ENCODE peak calls at places on chromosome 17, in ten cellular contexts. S is tibial artery, Z is uterus, R is body of pancreas, X is left ventricle myocardium inferior, F is gastrocnemius medialis, L is H1, D is cardiac muscle cell, U is ovary, M is K562. P is an unnamed sample. For H3K4me1, the result is how much of the 10 kb centered on the place peaks cover.

GRCh38 chr17:74831442-74832146 is 28.1 kb downstream of the GRIN2C start:
- DNase-seq in F (no peak), U (no peak), M (no peak), X (no peak), Z (no peak), R (no peak), S (no peak), D (no peak), L (no peak), P (no peak)

GRCh38 chr17:19331134-19331533 is 31.4 kb downstream of the B9D1 start:
- DNase-seq in S (no peak), X (no peak), R (no peak), F (no peak), U (no peak), M (no peak), Z (no peak), D (peak), L (no peak), P (no peak)

GRCh38 chr17:32913593-32913992 is 14.4 kb upstream of the TMEM98 start:
- DNase-seq in Z (no peak), D (no peak), L (no peak), X (no peak), S (no peak), R (no peak), U (no peak), M (no peak), F (no peak), P (no peak)

GRCh38 chr17:12320286-12320685 is 299.6 kb downstream of the MAP2K4 start:
- DNase-seq in U (no peak), R (no peak), D (no peak), Z (peak), F (no peak), L (no peak), X (no peak), M (no peak), S (no peak), P (no peak)

GRCh38 chr17:75472119-75472518 is 15.7 kb downstream of the TMEM94 start:
- DNase-seq in M (no peak), F (no peak), S (no peak), Z (no peak), R (no peak), L (no peak), X (no peak), U (no peak), D (no peak), P (no peak)

GRCh38 chr17:9150407-9151090 is 129.2 kb downstream of the NTN1 start:
- DNase-seq in S (no peak), Z (peak), L (no peak), X (no peak), F (no peak), U (no peak), R (no peak), M (no peak), D (peak), P (peak)

GRCh38 chr17:17089206-17089550 is 46.9 kb downstream of the MPRIP start:
- DNase-seq in D (no peak), X (no peak), F (no peak), S (no peak), Z (no peak), R (no peak), M (no peak), L (no peak), U (no peak), P (no peak)

GRCh38 chr17:72318131-72318530 is 197.3 kb downstream of the SOX9 start:
- DNase-seq in S (no peak), F (no peak), M (no peak), R (no peak), Z (no peak), X (no peak), D (no peak), U (no peak), L (no peak), P (no peak)

GRCh38 chr17:32877164-32877764 is 340 bp upstream of the MYO1D start:
- DNase-seq in S (peak), U (peak), D (peak), M (peak), R (peak), X (peak), F (peak), Z (peak), L (peak), P (peak)

GRCh38 chr17:21296097-21297025 is 11.8 kb downstream of the MAP2K3 start:
- DNase-seq in S (no peak), X (peak), M (peak), U (no peak), L (no peak), R (peak), Z (no peak), F (no peak), D (no peak), P (no peak)

GRCh38 chr17:3754458-3755334 is 31.0 kb downstream of the HASPIN start:
- DNase-seq in U (peak), Z (no peak), F (no peak), L (peak), R (peak), M (peak), X (no peak), S (no peak), D (no peak), P (peak)

GRCh38 chr17:145671-146541 is 8.5 kb downstream of the SCGB1C2 start:
- DNase-seq in F (no peak), X (peak), U (peak), D (no peak), R (peak), S (no peak), L (peak), M (no peak), Z (peak), P (peak)

GRCh38 chr17:510223-510917 is 157.8 kb upstream of the RPH3AL start:
- DNase-seq in M (no peak), S (no peak), D (no peak), X (no peak), U (no peak), R (no peak), F (no peak), L (no peak), Z (no peak), P (no peak)

GRCh38 chr17:81397314-81398169 is 2.3 kb downstream of the BAHCC1 start:
- DNase-seq in S (no peak), X (no peak), U (no peak), Z (no peak), R (peak), L (peak), M (no peak), F (no peak), D (peak), P (peak)

GRCh38 chr17:75271233-75271954 is 363 bp upstream of the MIF4GD start:
- DNase-seq in X (peak), D (peak), U (peak), Z (peak), R (peak), S (peak), M (peak), F (peak), L (peak), P (peak)

GRCh38 chr17:3535253-3535995 is 22.2 kb downstream of the TRPV3 start:
- DNase-seq in X (peak), L (peak), D (peak), R (peak), M (peak), U (peak), F (peak), S (peak), Z (no peak), P (no peak)

GRCh38 chr17:55564077-55564476 is 52.8 kb upstream of the SMIM36 start:
- DNase-seq in L (no peak), S (no peak), Z (peak), U (peak), R (no peak), X (no peak), M (no peak), F (no peak), D (no peak), P (no peak)

GRCh38 chr17:9937164-9937835 is 32.2 kb upstream of the RCVRN start:
- DNase-seq in M (no peak), L (no peak), Z (peak), U (peak), D (peak), R (no peak), X (peak), S (peak), F (peak), P (no peak)

GRCh38 chr17:69344939-69345338 is 18.0 kb upstream of the ABCA5 start:
- DNase-seq in M (no peak), D (no peak), F (no peak), U (no peak), R (no peak), Z (no peak), S (no peak), L (no peak), X (no peak), P (no peak)

GRCh38 chr17:74759243-74759801 is 10.9 kb downstream of the NHERF1 start:
- DNase-seq in U (no peak), D (no peak), S (no peak), M (no peak), X (no peak), F (no peak), R (no peak), L (no peak), Z (no peak), P (peak)

GRCh38 chr17:307295-307691 is 45.3 kb downstream of the RPH3AL start:
- DNase-seq in S (no peak), Z (no peak), R (peak), M (no peak), F (no peak), X (no peak), L (no peak), U (no peak), D (no peak), P (no peak)

GRCh38 chr17:19453296-19453695 is 42.3 kb downstream of the RNF112 start:
- DNase-seq in S (no peak), R (no peak), U (no peak), L (peak), X (no peak), F (no peak), D (no peak), M (no peak), Z (no peak), P (no peak)

GRCh38 chr17:34589120-34589965 is 10.0 kb downstream of the TMEM132E start:
- DNase-seq in F (no peak), Z (no peak), M (no peak), D (no peak), L (no peak), S (no peak), U (no peak), R (no peak), X (no peak), P (no peak)

GRCh38 chr17:80964231-80964856 is 27.3 kb upstream of the CHMP6 start:
- DNase-seq in U (no peak), R (no peak), X (no peak), D (no peak), F (no peak), Z (no peak), L (no peak), S (no peak), M (no peak), P (no peak)

GRCh38 chr17:60102632-60103047 is 23.9 kb upstream of the HEATR6 start:
- DNase-seq in S (peak), D (peak), L (no peak), Z (no peak), F (no peak), M (no peak), R (no peak), X (no peak), U (no peak), P (peak)

GRCh38 chr17:67139784-67140665 is 95.7 kb downstream of the CACNG1 start:
- DNase-seq in U (no peak), F (no peak), S (no peak), R (peak), M (no peak), Z (no peak), L (no peak), X (no peak), D (peak), P (peak)

GRCh38 chr17:74754832-74755231 is 6.4 kb downstream of the NHERF1 start:
- DNase-seq in X (no peak), M (peak), L (no peak), F (no peak), U (no peak), D (no peak), R (no peak), Z (no peak), S (no peak), P (no peak)

GRCh38 chr17:9522074-9522473 is 53.5 kb downstream of the STX8 start:
- DNase-seq in Z (peak), F (no peak), L (no peak), S (no peak), D (peak), R (no peak), U (no peak), X (no peak), M (no peak), P (no peak)

GRCh38 chr17:50280801-50281441 is 6.7 kb downstream of the TMEM92 start:
- DNase-seq in S (no peak), L (no peak), X (no peak), M (no peak), R (no peak), D (no peak), Z (no peak), U (no peak), F (no peak), P (no peak)

GRCh38 chr17:44793885-44794698 is 35.3 kb downstream of the ADAM11 start:
- DNase-seq in U (no peak), R (no peak), M (no peak), Z (no peak), X (no peak), S (no peak), L (no peak), F (no peak), D (peak), P (no peak)
- H3K4me1 ChIP-seq in U (under half), R (under half), M (under half), Z (under half), X (half or more), S (under half), L (under half), F (under half), D (under half), P (under half)

DNA sequence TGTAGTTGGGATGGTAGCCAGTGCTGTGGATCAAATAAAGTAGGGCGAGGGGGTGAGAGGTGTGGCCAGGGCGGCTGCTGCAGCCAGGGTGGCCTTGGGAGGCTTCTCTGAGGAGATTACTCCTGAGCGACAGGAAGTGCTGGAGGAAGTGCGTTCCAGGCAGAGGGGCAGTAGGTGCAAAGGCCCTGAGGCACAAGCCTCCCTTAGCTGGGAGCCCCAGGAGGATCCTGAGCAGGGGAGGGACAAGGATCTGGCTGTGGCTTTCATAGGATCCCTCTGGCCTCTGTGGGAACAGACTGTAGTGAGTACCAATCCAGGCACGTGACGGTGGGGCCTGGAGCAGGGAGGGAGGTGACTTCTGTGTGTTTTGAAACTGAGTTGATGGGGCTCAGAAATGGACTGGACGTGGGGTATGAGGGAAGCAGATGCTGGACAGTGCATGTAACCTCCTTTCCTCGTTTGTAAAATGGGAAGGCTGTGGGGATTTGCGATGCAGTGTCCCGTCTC is 2.8 kb downstream of the LLGL1 start:
- DNase-seq in R (no peak), S (no peak), D (no peak), M (no peak), U (no peak), X (no peak), Z (no peak), F (no peak), L (no peak), P (no peak)
- H3K4me3 ChIP-seq in R (no peak), S (no peak), D (no peak), M (no peak), U (no peak), X (no peak), Z (no peak), F (no peak), L (no peak), P (no peak)

DNA sequence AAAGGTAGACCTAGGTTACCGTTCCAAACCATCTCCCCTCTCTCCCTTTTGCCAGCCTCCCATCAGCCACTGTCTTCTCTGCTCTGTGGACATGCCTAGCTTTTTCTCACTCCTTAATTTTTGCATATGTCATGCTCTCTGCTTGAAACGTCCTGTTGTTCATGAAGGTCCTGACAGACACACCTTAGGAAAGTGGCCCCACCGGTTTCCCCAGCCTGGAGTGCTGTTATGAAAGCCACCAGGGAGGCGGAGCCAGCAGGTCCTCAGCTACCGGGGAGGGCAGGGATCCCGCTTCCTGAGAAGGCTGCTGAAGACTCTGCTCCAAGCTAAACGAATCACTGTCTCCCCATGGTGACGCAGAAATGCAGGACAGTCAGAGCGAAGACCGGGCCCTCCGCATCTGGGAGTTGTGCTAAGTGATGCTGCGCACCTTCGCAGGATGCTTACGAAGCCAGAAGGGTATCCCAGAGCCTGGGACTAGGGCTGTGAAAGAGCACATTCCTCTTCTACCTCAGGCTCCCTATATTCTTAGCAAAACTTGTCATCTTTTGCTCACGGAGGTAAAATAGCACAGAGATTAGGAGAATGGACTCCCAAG is 2.3 kb upstream of the SLC16A11 start:
- DNase-seq in F (no peak), U (peak), R (peak), L (peak), M (no peak), S (no peak), D (no peak), Z (no peak), X (no peak), P (peak)
- TF ChIP-seq CTCF in F (no peak), U (no peak), R (peak), L (no peak), M (no peak), S (no peak), D (no peak), Z (no peak), X (no peak), P (no peak)

GRCh38 chr17:31511583-31511982 is 120.1 kb downstream of the RAB11FIP4 start:
- DNase-seq in R (no peak), X (no peak), D (no peak), F (no peak), U (no peak), S (no peak), L (no peak), M (no peak), Z (no peak), P (no peak)

GRCh38 chr17:31512796-31513195 is 121.3 kb downstream of the RAB11FIP4 start:
- DNase-seq in Z (no peak), R (no peak), D (no peak), M (no peak), U (no peak), S (no peak), F (no peak), L (no peak), X (no peak), P (no peak)

GRCh38 chr17:31512104-31512740 is 120.7 kb downstream of the RAB11FIP4 start:
- DNase-seq in X (no peak), F (no peak), S (no peak), R (no peak), U (no peak), Z (no peak), D (no peak), M (no peak), L (no peak), P (no peak)

GRCh38 chr17:31515226-31515759 is 123.8 kb downstream of the RAB11FIP4 start:
- DNase-seq in M (no peak), F (no peak), R (no peak), L (no peak), X (no peak), Z (no peak), S (no peak), U (no peak), D (no peak), P (no peak)

GRCh38 chr17:31513731-31514427 is 122.4 kb downstream of the RAB11FIP4 start:
- DNase-seq in S (no peak), F (no peak), Z (no peak), U (no peak), R (no peak), X (no peak), D (no peak), L (no peak), M (no peak), P (no peak)
- H3K4me1 ChIP-seq in S (under half), F (under half), Z (under half), U (under half), R (under half), X (under half), D (under half), L (under half), M (under half), P (under half)

GRCh38 chr17:57987582-57988300 is at the start of gene VEZF1:
- DNase-seq in D (peak), M (peak), U (peak), L (no peak), F (peak), X (peak), R (peak), Z (peak), S (peak), P (peak)

GRCh38 chr17:57985675-57985974 is 2.4 kb downstream of the VEZF1 start:
- DNase-seq in S (no peak), Z (no peak), U (no peak), R (no peak), F (no peak), M (no peak), D (no peak), L (no peak), X (no peak), P (no peak)

GRCh38 chr17:57984936-57985674 is 2.9 kb downstream of the VEZF1 start:
- DNase-seq in R (no peak), L (no peak), X (no peak), Z (no peak), S (no peak), D (no peak), F (no peak), U (no peak), M (no peak), P (no peak)

GRCh38 chr17:57988301-57989010 is 402 bp upstream of the VEZF1 start:
- DNase-seq in S (peak), D (peak), R (peak), U (peak), M (peak), F (peak), L (peak), Z (peak), X (peak), P (peak)

GRCh38 chr17:57986841-57987581 is 1.0 kb downstream of the VEZF1 start:
- DNase-seq in F (peak), S (peak), D (peak), X (peak), Z (peak), U (peak), R (peak), L (no peak), M (no peak), P (peak)
- H3K4me3 ChIP-seq in F (peak), S (peak), D (peak), X (peak), Z (peak), U (peak), R (peak), L (peak), M (peak), P (peak)

DNA sequence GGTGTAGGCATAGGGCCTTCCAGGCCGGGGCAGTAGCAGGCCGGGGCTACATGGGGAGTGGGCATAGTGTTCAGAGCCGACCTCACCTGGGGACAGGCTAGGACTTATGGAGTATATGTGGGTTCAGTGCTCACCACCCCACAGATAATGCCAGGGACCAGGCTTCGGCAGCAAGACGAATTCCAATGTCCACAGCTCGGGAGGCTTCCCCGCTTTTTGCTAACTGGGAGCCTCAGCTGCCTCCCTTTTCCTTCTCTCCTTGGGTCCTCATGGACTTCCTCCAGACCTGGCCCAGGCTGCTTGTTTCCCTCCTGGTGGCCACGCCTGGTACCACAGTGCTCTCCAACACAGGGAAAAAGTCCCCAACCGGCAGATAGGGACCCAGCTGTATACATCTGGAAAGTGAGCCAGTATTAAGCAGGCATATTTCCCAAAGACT is 20.1 kb upstream of the SLC46A1 start:
- DNase-seq in Z (no peak), L (peak), D (peak), F (no peak), M (peak), U (no peak), X (no peak), S (no peak), R (peak), P (peak)
- TF ChIP-seq CTCF in Z (no peak), L (peak), D (peak), F (no peak), M (peak), U (no peak), X (peak), S (peak), R (peak), P (peak)

P was measured in Caco-2.